ENCODE peak calls at places on chromosomes 12 and 14, in eight cellular contexts. D is stimulated activated CD4-positive, alpha-beta T cell treated with anti-CD3 and anti-CD28 coated beads, TNF-alpha, amount 100 ng/mL, for 24 hours; M is LoVo; N is tibial artery; W is activated CD4-positive, alpha-beta T cell treated with anti-CD3 and anti-CD28 coated beads, Interleukin-2, amount 50 U/mL, for 48 hours; G is effector memory CD8-positive, alpha-beta T cell; L is NT2/D1; F is central memory CD4-positive, alpha-beta T cell. B is an unnamed sample.

GRCh38 chr12:72432037-72432604 is 160.0 kb downstream of the TRHDE start:
- DNase-seq in N (no peak), G (no peak), M (peak), D (no peak), L (no peak), W (no peak), F (no peak), B (peak)

GRCh38 chr14:41785696-41786095 is 179.0 kb downstream of the LRFN5 start:
- DNase-seq in N (no peak), W (no peak), F (no peak), G (no peak), D (no peak), L (peak), M (no peak), B (peak)

GRCh38 chr14:50069325-50069724 is 47.0 kb downstream of the VCPKMT start:
- DNase-seq in N (no peak), W (no peak), F (no peak), G (no peak), L (no peak), M (peak), D (no peak), B (no peak)

GRCh38 chr14:75711134-75711795 is 50.2 kb downstream of the TTLL5 start:
- DNase-seq in L (peak), M (peak), N (no peak), F (no peak), W (no peak), D (no peak), G (no peak), B (peak)

GRCh38 chr14:67800743-67801142 is 15.6 kb downstream of the ZFYVE26 start:
- DNase-seq in W (no peak), D (no peak), M (no peak), G (no peak), N (no peak), L (no peak), F (no peak), B (no peak)

GRCh38 chr14:95432152-95433093 is 84.0 kb downstream of the SYNE3 start:
- DNase-seq in G (no peak), D (no peak), L (peak), M (no peak), N (no peak), F (no peak), W (no peak), B (peak)

GRCh38 chr12:83008703-83009102 is 322.0 kb downstream of the TMTC2 start:
- DNase-seq in F (no peak), D (no peak), W (no peak), L (no peak), G (no peak), M (no peak), N (no peak), B (no peak)

GRCh38 chr14:99728231-99728920 is 44.3 kb downstream of the CYP46A1 start:
- DNase-seq in F (no peak), N (peak), W (no peak), L (no peak), M (no peak), D (no peak), G (no peak), B (no peak)

GRCh38 chr14:34087556-34087955 is 136.7 kb upstream of the EGLN3 start:
- DNase-seq in F (no peak), L (no peak), G (no peak), M (no peak), D (no peak), W (no peak), N (no peak), B (no peak)

GRCh38 chr12:23204933-23205778 is 580.2 kb downstream of the ETNK1 start:
- DNase-seq in W (no peak), N (no peak), G (peak), F (peak), L (peak), D (no peak), M (peak), B (peak)

GRCh38 chr14:94571395-94571794 is 9.8 kb upstream of the SERPINA5 start:
- DNase-seq in N (peak), D (no peak), G (no peak), F (no peak), M (no peak), L (no peak), W (no peak), B (no peak)

GRCh38 chr12:69984216-69984615 is 159.2 kb downstream of the MYRFL start:
- DNase-seq in F (no peak), L (no peak), N (no peak), M (no peak), G (no peak), D (no peak), W (no peak), B (no peak)

GRCh38 chr12:12749433-12749832 is 32.3 kb downstream of the CDKN1B start:
- DNase-seq in M (peak), L (no peak), W (no peak), D (no peak), G (no peak), F (no peak), N (no peak), B (peak)

GRCh38 chr12:107081778-107082177 is 11.6 kb downstream of the CRY1 start:
- DNase-seq in D (no peak), F (no peak), N (no peak), M (no peak), L (no peak), W (no peak), G (no peak), B (no peak)

GRCh38 chr12:94570161-94570560 is 80.2 kb downstream of the TMCC3 start:
- DNase-seq in F (no peak), G (no peak), M (no peak), L (no peak), N (no peak), D (no peak), W (no peak), B (no peak)

GRCh38 chr12:76290963-76291859 is 57.0 kb downstream of the BBS10 start:
- DNase-seq in N (no peak), F (no peak), M (no peak), D (no peak), G (no peak), W (no peak), L (no peak), B (no peak)

GRCh38 chr14:55891692-55892091 is 226.5 kb upstream of the PELI2 start:
- DNase-seq in L (peak), W (no peak), D (no peak), N (no peak), M (no peak), F (no peak), G (no peak), B (no peak)

GRCh38 chr14:65392296-65392695 is 20.2 kb upstream of the FUT8 start:
- DNase-seq in N (no peak), F (no peak), W (no peak), G (no peak), L (no peak), D (no peak), M (no peak), B (no peak)

GRCh38 chr12:11650279-11650696 is 814 bp downstream of the ETV6 start:
- DNase-seq in W (no peak), D (no peak), G (no peak), F (no peak), M (no peak), L (no peak), N (no peak), B (no peak)

GRCh38 chr14:32620303-32620702 is 291.2 kb downstream of the AKAP6 start:
- DNase-seq in L (no peak), W (no peak), F (no peak), G (no peak), D (no peak), M (no peak), N (no peak), B (no peak)

GRCh38 chr12:108214486-108214885 is 85.4 kb downstream of the WSCD2 start:
- DNase-seq in N (no peak), G (peak), D (no peak), F (no peak), L (peak), W (peak), M (peak), B (peak)

GRCh38 chr12:46364777-46365580 is 7.6 kb downstream of the SLC38A2 start:
- DNase-seq in M (peak), G (no peak), W (no peak), D (no peak), N (no peak), L (no peak), F (no peak), B (peak)

GRCh38 chr12:119683816-119684215 is 15.9 kb downstream of the PRKAB1 start:
- DNase-seq in G (no peak), M (no peak), W (no peak), D (no peak), F (no peak), L (no peak), N (no peak), B (peak)

GRCh38 chr14:95265106-95266094 is 54.3 kb downstream of the CLMN start:
- DNase-seq in F (no peak), D (peak), M (peak), N (no peak), G (no peak), W (peak), L (no peak), B (peak)

GRCh38 chr12:38956337-38956736 is 50.9 kb upstream of the CPNE8 start:
- DNase-seq in F (no peak), N (no peak), M (no peak), D (no peak), G (no peak), L (no peak), W (no peak), B (no peak)

GRCh38 chr12:113250045-113250444 is 28.8 kb downstream of the TPCN1 start:
- DNase-seq in F (no peak), D (no peak), W (no peak), G (no peak), N (no peak), L (no peak), M (no peak), B (no peak)

GRCh38 chr12:4911316-4911994 is 1.8 kb downstream of the KCNA1 start:
- DNase-seq in F (no peak), N (no peak), M (no peak), L (no peak), W (no peak), G (no peak), D (no peak), B (no peak)

GRCh38 chr12:7076493-7076892 is 15.8 kb downstream of the C1R start:
- DNase-seq in L (no peak), N (no peak), W (no peak), G (no peak), F (no peak), M (no peak), D (no peak), B (no peak)

GRCh38 chr12:108134744-108135143 is 5.7 kb downstream of the WSCD2 start:
- DNase-seq in F (no peak), M (no peak), N (peak), L (no peak), G (no peak), D (no peak), W (no peak), B (no peak)

GRCh38 chr12:69000540-69001243 is 67.7 kb upstream of the CPM start:
- DNase-seq in W (no peak), L (no peak), M (no peak), N (no peak), D (no peak), F (no peak), G (no peak), B (no peak)

GRCh38 chr12:96103067-96103650 is 67.8 kb upstream of the LTA4H start:
- DNase-seq in M (no peak), F (no peak), N (no peak), G (no peak), L (no peak), W (no peak), D (no peak), B (no peak)

GRCh38 chr14:41457393-41457792 is 149.3 kb upstream of the LRFN5 start:
- DNase-seq in G (no peak), M (no peak), N (no peak), W (no peak), L (no peak), D (no peak), F (no peak), B (no peak)

GRCh38 chr12:24743891-24744793 is 204.8 kb downstream of the BCAT1 start:
- DNase-seq in N (no peak), G (no peak), L (no peak), F (no peak), M (no peak), W (no peak), D (no peak), B (no peak)

GRCh38 chr12:31259136-31259881 is 66.6 kb downstream of the SINHCAF start:
- DNase-seq in N (no peak), G (no peak), F (no peak), D (no peak), M (no peak), L (no peak), W (no peak), B (no peak)

B was measured in HepG2.